ENCODE peak calls at places on chromosomes 1 and 21, in nine cellular contexts. E is fibroblast of mammary gland; B is left ventricle myocardium inferior; X is stomach; Y is GM23338; I is adrenal gland; G is CD4-positive, alpha-beta T cell; F is heart left ventricle; V is hepatocyte. A is an unnamed sample.

GRCh38 chr1:1004780-1005697 is 5.1 kb upstream of the HES4 start:
- DNase-seq in E (no peak), B (no peak), X (peak), Y (no peak), I (peak), G (no peak), F (peak), V (peak), A (no peak)

GRCh38 chr1:24927886-24928630 is 2.0 kb downstream of the RUNX3 start:
- DNase-seq in E (no peak), B (no peak), X (no peak), Y (peak), I (no peak), G (no peak), F (no peak), V (no peak), A (no peak)

GRCh38 chr1:53408755-53409129 is 50.5 kb upstream of the DMRTB1 start:
- DNase-seq in E (no peak), B (no peak), X (no peak), Y (no peak), I (no peak), G (no peak), F (no peak), V (no peak), A (no peak)

GRCh38 chr1:195908121-195908520 is 700.1 kb downstream of the KCNT2 start:
- DNase-seq in E (peak), B (no peak), X (no peak), Y (no peak), I (no peak), G (no peak), F (no peak), V (no peak), A (no peak)

GRCh38 chr1:8903410-8903809 is 24.9 kb upstream of the ENO1 start:
- DNase-seq in E (peak), B (no peak), X (no peak), Y (no peak), I (no peak), G (no peak), F (no peak), V (no peak), A (no peak)

GRCh38 chr1:167722152-167722869 is 529 bp downstream of the MPZL1 start:
- DNase-seq in E (peak), B (no peak), X (peak), Y (peak), I (peak), G (no peak), F (peak), V (peak), A (no peak)

GRCh38 chr1:115648717-115649691 is 7.2 kb downstream of the VANGL1 start:
- DNase-seq in E (no peak), B (no peak), X (no peak), Y (peak), I (no peak), G (no peak), F (no peak), V (peak), A (no peak)

GRCh38 chr1:203462878-203463277 is 12.7 kb upstream of the PRELP start:
- DNase-seq in E (peak), B (no peak), X (no peak), Y (no peak), I (no peak), G (no peak), F (no peak), V (no peak), A (no peak)

GRCh38 chr1:111392460-111392945 is 35.0 kb downstream of the OVGP1 start:
- DNase-seq in E (no peak), B (no peak), X (no peak), Y (no peak), I (no peak), G (no peak), F (no peak), V (no peak), A (no peak)

GRCh38 chr21:38500073-38500472 is 1.8 kb upstream of the ERG start:
- DNase-seq in E (no peak), B (no peak), X (no peak), Y (no peak), I (no peak), G (no peak), F (no peak), V (no peak), A (no peak)

GRCh38 chr1:108704501-108704900 is 8.2 kb upstream of the FNDC7 start:
- DNase-seq in E (peak), B (no peak), X (no peak), Y (no peak), I (no peak), G (no peak), F (no peak), V (peak), A (no peak)

GRCh38 chr1:235938714-235939487 is 72.2 kb upstream of the LYST start:
- DNase-seq in E (no peak), B (no peak), X (no peak), Y (no peak), I (no peak), G (no peak), F (no peak), V (no peak), A (no peak)

GRCh38 chr1:189369612-189370011 is 1108.1 kb downstream of the BRINP3 start:
- DNase-seq in E (no peak), B (no peak), X (no peak), Y (no peak), I (no peak), G (no peak), F (no peak), V (no peak), A (no peak)

GRCh38 chr1:31830065-31830464 is 14.2 kb upstream of the SPOCD1 start:
- DNase-seq in E (no peak), B (no peak), X (no peak), Y (no peak), I (no peak), G (no peak), F (no peak), V (no peak), A (no peak)

GRCh38 chr1:161956097-161956496 is 67.6 kb downstream of the OLFML2B start:
- DNase-seq in E (peak), B (no peak), X (no peak), Y (no peak), I (no peak), G (no peak), F (no peak), V (peak), A (no peak)

GRCh38 chr1:3317456-3317855 is 137.0 kb upstream of the ARHGEF16 start:
- DNase-seq in E (no peak), B (no peak), X (no peak), Y (no peak), I (no peak), G (no peak), F (no peak), V (no peak), A (no peak)

DNA sequence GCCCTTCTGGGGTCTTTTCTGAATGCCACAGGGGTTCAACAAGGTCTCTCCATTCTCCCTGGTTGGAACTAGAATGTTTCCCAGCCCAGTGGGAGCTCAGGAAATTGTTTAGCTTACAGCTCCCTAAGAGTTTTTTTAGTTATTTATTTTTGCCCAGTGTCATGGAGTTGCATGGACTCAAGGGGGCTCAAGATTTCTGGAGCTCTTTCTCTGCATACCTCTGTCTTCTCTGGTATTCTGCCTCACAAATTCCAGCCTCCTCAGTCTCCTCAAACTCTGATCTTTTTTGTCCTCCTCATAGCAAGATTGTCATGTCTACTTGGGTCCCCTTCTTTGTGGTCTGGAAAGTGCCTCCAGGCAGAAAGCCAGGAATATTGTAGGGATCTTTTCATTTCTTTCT is 15.9 kb upstream of the PPP2R5A start:
- DNase-seq in E (no peak), B (no peak), X (no peak), Y (peak), I (no peak), G (no peak), F (no peak), V (no peak), A (no peak)
- TF ChIP-seq CTCF in E (no peak), B (no peak), X (no peak), Y (peak), I (no peak), G (no peak), F (no peak), V (no peak), A (no peak)

DNA sequence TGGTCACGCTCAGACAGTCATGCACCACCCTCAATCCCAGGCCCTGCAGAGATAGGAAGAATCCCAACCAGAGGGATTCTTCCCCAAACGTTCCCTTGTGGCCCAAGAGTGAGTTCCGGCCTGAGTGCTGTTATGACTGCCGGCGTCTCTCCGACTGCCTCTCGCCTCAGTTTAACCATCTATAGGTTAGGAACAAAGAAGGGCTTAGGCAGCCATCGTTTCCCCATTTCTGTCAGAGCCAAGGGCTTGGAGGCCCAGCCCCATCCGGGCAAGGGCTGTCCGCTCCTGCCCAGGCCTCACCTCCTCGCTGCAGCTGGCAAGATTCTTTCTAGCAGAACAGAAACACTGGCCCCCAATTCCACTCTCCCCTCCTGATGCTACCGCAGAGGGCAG is 58.7 kb downstream of the STUM start:
- DNase-seq in E (no peak), B (no peak), X (no peak), Y (no peak), I (no peak), G (no peak), F (no peak), V (no peak), A (no peak)
- TF ChIP-seq CTCF in E (no peak), B (no peak), X (no peak), Y (no peak), I (no peak), G (no peak), F (no peak), V (no peak), A (no peak)

GRCh38 chr1:152621993-152622392 is 910 bp downstream of the LCE3A start:
- DNase-seq in E (no peak), B (no peak), X (no peak), Y (no peak), I (no peak), G (no peak), F (no peak), V (no peak), A (no peak)

GRCh38 chr1:152622803-152623202 is at the start of gene LCE3A:
- DNase-seq in E (no peak), B (no peak), X (no peak), Y (peak), I (no peak), G (no peak), F (no peak), V (no peak), A (no peak)

GRCh38 chr1:152626688-152627087 is 3.8 kb upstream of the LCE3A start:
- DNase-seq in E (no peak), B (no peak), X (no peak), Y (no peak), I (no peak), G (no peak), F (no peak), V (no peak), A (no peak)

GRCh38 chr1:152623203-152623844 is 421 bp upstream of the LCE3A start:
- DNase-seq in E (no peak), B (no peak), X (no peak), Y (peak), I (no peak), G (no peak), F (no peak), V (no peak), A (no peak)
- TF ChIP-seq CTCF in E (peak), B (no peak), X (no peak), Y (peak), I (no peak), G (no peak), F (no peak), V (no peak), A (no peak)

GRCh38 chr1:91807921-91808620 is 77.9 kb downstream of the TGFBR3 start:
- DNase-seq in E (no peak), B (no peak), X (no peak), Y (no peak), I (no peak), G (no peak), F (no peak), V (no peak), A (no peak)

GRCh38 chr1:91804546-91805023 is 81.4 kb downstream of the TGFBR3 start:
- DNase-seq in E (peak), B (no peak), X (no peak), Y (no peak), I (no peak), G (peak), F (no peak), V (no peak), A (no peak)

GRCh38 chr1:91805343-91805801 is 80.6 kb downstream of the TGFBR3 start:
- DNase-seq in E (no peak), B (no peak), X (no peak), Y (no peak), I (peak), G (no peak), F (no peak), V (no peak), A (no peak)

GRCh38 chr1:91806777-91807700 is 78.9 kb downstream of the TGFBR3 start:
- DNase-seq in E (peak), B (no peak), X (no peak), Y (peak), I (no peak), G (no peak), F (no peak), V (no peak), A (no peak)

DNA sequence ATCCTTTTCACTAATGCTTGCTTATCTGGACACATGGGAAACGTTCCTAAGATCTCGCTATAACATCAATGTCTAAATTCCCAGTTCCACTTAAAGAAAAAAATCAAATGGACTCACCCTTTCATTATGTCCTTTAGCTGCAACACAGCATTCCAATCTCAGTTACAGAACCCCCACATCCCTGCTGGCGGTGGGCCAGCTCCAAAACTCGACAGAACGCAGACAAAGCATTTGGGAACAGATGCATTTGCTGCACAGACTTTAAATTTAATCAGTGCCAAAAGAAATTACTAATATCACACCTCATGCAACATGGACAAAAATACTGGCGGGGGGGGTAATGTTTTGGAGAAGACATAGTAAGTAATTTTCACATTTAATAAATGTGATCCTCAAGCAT is 79.8 kb downstream of the TGFBR3 start:
- DNase-seq in E (no peak), B (no peak), X (no peak), Y (no peak), I (no peak), G (no peak), F (no peak), V (no peak), A (no peak)
- TF ChIP-seq CTCF in E (no peak), B (no peak), X (no peak), Y (no peak), I (no peak), G (no peak), F (no peak), V (no peak), A (no peak)

GRCh38 chr1:182032251-182032650 is 29.3 kb downstream of the ZNF648 start:
- DNase-seq in E (peak), B (no peak), X (no peak), Y (no peak), I (no peak), G (no peak), F (no peak), V (no peak), A (no peak)

GRCh38 chr1:182029002-182029378 is 32.5 kb downstream of the ZNF648 start:
- DNase-seq in E (no peak), B (no peak), X (no peak), Y (no peak), I (no peak), G (no peak), F (no peak), V (no peak), A (no peak)

GRCh38 chr1:182035097-182035770 is 26.3 kb downstream of the ZNF648 start:
- DNase-seq in E (no peak), B (no peak), X (no peak), Y (peak), I (no peak), G (no peak), F (peak), V (no peak), A (no peak)

DNA sequence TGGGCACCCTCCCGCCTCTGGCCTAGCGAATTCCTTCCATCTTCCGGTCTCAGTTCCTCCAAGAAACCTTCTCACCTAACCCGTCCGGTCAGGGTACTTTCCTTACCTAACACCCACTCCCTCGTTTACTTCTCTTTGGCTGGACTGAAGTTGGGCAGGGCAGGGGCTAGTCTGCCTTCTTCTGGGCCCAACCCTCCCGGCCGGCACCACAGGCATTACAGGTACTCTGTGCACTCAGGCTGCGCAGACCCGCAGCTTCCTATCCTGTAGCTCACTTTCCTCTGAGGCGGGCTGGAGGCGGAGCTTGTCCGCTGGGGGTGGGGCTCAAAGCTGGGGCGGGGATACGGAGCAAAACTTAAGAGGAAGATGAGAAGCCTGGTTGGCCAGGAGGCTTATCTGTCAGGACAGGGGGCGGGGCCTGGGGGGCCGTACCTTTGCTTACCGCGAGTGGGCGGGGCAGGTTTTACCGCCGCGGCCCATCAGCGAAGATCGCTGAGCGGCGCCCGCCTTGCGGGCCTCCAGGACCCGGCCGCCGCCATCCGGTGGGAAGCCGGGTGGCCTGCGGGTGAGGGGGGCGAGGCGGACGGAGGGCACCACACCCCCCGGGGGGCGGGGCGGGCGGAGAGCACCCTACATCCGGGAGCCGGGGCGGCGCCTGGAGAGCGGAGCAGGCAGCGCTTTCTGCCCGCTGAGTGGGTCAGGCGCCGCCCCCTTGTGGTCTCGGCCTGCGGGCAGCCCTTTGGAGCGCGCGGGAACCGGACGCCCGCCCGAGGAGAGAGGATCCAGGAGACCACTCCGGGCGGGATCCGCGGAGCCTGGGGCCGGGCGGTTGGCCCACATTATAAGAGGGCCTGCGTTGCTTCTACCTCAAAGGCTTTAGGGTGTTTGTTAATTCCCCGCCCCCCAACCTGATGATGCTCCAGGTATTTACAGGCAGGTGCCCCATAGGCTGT is 31.9 kb downstream of the ZNF648 start:
- DNase-seq in E (peak), B (peak), X (peak), Y (peak), I (peak), G (peak), F (peak), V (peak), A (peak)
- TF ChIP-seq CTCF in E (no peak), B (peak), X (peak), Y (peak), I (peak), G (peak), F (peak), V (peak), A (no peak)

GRCh38 chr1:244852694-244853093 is 11.6 kb downstream of the HNRNPU start:
- DNase-seq in E (no peak), B (no peak), X (no peak), Y (no peak), I (no peak), G (no peak), F (no peak), V (no peak), A (no peak)

GRCh38 chr1:244850099-244850852 is 14.1 kb downstream of the HNRNPU start:
- DNase-seq in E (no peak), B (no peak), X (no peak), Y (no peak), I (no peak), G (no peak), F (no peak), V (no peak), A (no peak)

GRCh38 chr1:244849189-244849866 is 13.9 kb downstream of the COX20 start:
- DNase-seq in E (no peak), B (no peak), X (no peak), Y (no peak), I (no peak), G (no peak), F (no peak), V (no peak), A (no peak)

GRCh38 chr1:244850896-244851295 is 13.4 kb downstream of the HNRNPU start:
- DNase-seq in E (no peak), B (no peak), X (no peak), Y (no peak), I (no peak), G (no peak), F (no peak), V (no peak), A (no peak)

DNA sequence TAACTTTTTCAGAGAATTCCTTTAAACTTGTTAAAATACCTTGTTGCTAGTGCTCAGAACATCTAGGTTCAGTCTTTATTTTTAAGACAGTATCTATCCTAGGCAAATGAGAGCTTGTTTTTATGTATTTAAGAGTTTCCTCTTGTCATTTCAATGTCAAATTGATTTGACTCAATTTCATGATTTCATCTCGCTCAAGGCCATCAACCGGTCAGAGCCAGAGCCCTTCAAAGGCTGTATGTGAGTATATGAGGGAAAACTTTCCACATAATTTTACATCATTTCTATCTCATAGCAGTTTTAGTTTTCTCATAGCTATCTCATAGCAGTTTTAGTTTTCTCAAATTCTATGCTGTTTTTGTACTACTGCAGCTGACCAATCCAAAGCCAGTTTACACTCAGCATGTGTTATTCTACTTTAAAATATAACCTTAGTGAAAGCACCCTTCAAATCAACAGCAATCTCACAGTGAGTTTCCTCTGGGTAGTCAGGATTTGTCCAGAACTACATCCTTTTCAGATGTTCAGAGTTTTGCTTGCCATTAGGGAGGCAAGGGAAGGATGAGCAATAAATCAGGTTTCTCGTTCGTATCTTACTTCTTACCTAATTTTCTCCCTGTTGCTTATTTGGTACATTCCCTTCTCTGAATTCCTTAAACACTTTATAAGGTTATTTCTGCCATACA is 12.7 kb downstream of the HNRNPU start:
- DNase-seq in E (no peak), B (no peak), X (no peak), Y (no peak), I (peak), G (no peak), F (no peak), V (no peak), A (no peak)
- TF ChIP-seq CTCF in E (no peak), B (no peak), X (no peak), Y (no peak), I (no peak), G (no peak), F (no peak), V (no peak), A (no peak)

A was measured in activated B cell treated with CpG ODN at 0.5 μM for 24 hours.